ENCODE peak calls at places on chromosomes 3 and 15, in eight cellular contexts. E is caudate nucleus, M is adrenal gland, N is A549, H is HCT116, T is heart left ventricle, Z is endodermal cell, J is psoas muscle. G is an unnamed sample.
A peak's percentile ranks its signal among the peaks of the same experiment; 100 is the strongest.

GRCh38 chr3:170999737-171000242 is 26.7 kb downstream of the SLC2A2 start:
- DNase-seq in Z (no peak), J (no peak), E (no peak), H (peak; percentile 61), N (peak; percentile 45), M (peak; percentile 77), T (no peak), G (peak; percentile 70)

GRCh38 chr3:49121244-49121671 is 635 bp upstream of the USP19 start:
- DNase-seq in J (no peak), Z (no peak), H (no peak), E (no peak), M (no peak), N (no peak), T (no peak), G (no peak)

GRCh38 chr3:136021798-136022197 is 56.3 kb downstream of the PPP2R3A start:
- DNase-seq in M (no peak), T (no peak), J (no peak), E (no peak), H (no peak), N (no peak), Z (no peak), G (no peak)

GRCh38 chr3:25481402-25481801 is 53.3 kb downstream of the RARB start:
- DNase-seq in J (no peak), N (no peak), T (no peak), H (no peak), Z (no peak), E (no peak), M (no peak), G (no peak)

GRCh38 chr3:64163019-64163754 is 62.1 kb downstream of the PRICKLE2 start:
- DNase-seq in H (no peak), M (no peak), E (no peak), Z (no peak), T (no peak), N (no peak), J (no peak), G (no peak)

GRCh38 chr15:49137861-49138260 is 17.5 kb downstream of the COPS2 start:
- DNase-seq in Z (no peak), T (no peak), J (no peak), H (no peak), M (no peak), N (no peak), E (no peak), G (no peak)

GRCh38 chr3:143119974-143120715 is 574 bp downstream of the CHST2 start:
- DNase-seq in Z (peak; percentile 78), J (peak; percentile 49), N (peak; percentile 15), M (no peak), E (no peak), T (peak; percentile 30), H (no peak), G (no peak)

GRCh38 chr15:72222433-72222832 is 8.6 kb downstream of the PKM start:
- DNase-seq in Z (no peak), M (peak; percentile 95), N (peak; percentile 71), T (peak; percentile 72), J (peak; percentile 90), H (no peak), E (no peak), G (peak; percentile 81)

DNA sequence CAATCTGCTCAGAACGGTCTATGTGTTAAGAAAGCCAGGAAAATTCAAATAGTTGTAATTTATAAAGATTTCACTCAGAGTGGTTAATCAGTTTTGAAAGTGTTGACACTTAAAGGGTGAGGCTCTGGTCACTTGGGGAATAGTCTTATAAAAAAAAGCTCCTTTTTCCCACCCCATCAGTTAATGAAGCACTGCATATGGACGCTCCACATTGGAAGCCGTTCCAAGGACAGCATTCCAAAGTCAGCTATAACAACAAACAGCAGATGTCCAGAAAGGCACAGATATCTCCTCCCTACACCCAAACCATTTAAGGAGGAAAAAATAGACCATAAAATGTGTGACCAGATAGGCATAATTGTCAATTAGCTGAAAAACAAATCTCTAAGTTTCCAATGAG is 198.5 kb downstream of the ERC2 start:
- DNase-seq in N (no peak), T (peak; percentile 37), E (no peak), J (no peak), Z (no peak), H (no peak), M (no peak), G (no peak)
- H3K27ac ChIP-seq in N (no peak overlapping the region), T (no peak overlapping the region), E (no peak overlapping the region), J (no peak overlapping the region), Z (no peak overlapping the region), H (no peak overlapping the region), M (no peak overlapping the region), G (no peak overlapping the region)

DNA sequence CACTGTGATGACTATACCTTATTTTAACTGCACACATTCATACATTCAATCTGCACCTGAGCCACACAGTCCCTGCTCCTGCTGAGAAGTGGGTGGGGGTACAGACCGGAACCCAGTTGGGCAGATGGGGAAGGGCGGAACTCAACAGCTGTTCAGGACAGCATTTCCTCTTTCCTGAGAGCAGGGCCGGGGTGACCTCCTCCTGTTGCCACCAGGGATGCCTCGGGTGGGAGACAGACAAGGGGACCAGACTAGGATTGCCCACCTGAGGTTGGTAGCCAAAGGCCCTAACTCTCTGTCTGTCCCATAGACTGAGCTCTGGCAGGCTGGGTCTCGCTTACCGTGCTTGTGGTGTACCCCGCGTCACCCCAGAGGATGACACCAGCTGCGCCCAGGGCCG is 3.9 kb downstream of the HYAL2 start:
- DNase-seq in T (peak; percentile 56), J (no peak), M (no peak), N (no peak), E (no peak), H (no peak), Z (no peak), G (no peak)
- H3K27ac ChIP-seq in T (no peak overlapping the region), J (no peak overlapping the region), M (no peak overlapping the region), N (no peak overlapping the region), E (peak overlapping the region; percentile 4), H (peak overlapping the region; percentile 98), Z (no peak overlapping the region), G (peak overlapping the region; percentile 97)

GRCh38 chr3:197737319-197737649 is 580 bp upstream of the RUBCN start:
- DNase-seq in H (no peak), E (no peak), T (no peak), N (no peak), J (no peak), M (no peak), Z (no peak), G (no peak)
- H3K27ac ChIP-seq in H (peak overlapping the region; percentile 43), E (peak overlapping the region; percentile 75), T (peak overlapping the region; percentile 94), N (peak overlapping the region; percentile 74), J (peak overlapping the region; percentile 95), M (peak overlapping the region; percentile 53), Z (peak overlapping the region; percentile 50), G (peak overlapping the region; percentile 70)

DNA sequence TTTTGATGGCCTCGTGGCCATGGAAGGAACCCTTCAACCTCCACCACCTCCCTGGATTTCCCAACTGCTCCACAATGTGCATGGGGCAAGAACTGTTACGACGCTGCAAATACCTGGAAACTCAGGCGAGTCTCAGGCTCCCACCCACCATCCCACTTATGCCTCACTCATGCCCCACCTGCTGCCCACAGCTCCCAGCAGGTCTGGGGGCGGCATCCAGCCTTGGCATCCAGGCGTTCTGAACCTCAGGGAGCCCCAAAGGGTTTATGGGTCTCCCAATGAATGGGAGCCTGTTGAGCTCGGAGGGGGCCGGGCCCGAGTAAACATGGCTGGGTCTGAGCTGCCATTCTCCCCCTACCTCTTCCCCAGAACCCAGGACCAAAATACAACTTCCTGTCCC is 2.0 kb upstream of the PTH1R start:
- DNase-seq in N (no peak), T (no peak), J (peak; percentile 34), E (no peak), Z (no peak), H (no peak), M (no peak), G (no peak)
- H3K27ac ChIP-seq in N (no peak overlapping the region), T (no peak overlapping the region), J (no peak overlapping the region), E (no peak overlapping the region), Z (no peak overlapping the region), H (no peak overlapping the region), M (no peak overlapping the region), G (no peak overlapping the region)

GRCh38 chr3:110814170-110815007 is 257.2 kb upstream of the NECTIN3 start:
- DNase-seq in M (no peak), H (peak; percentile 93), J (no peak), N (peak; percentile 17), E (no peak), Z (no peak), T (no peak), G (peak; percentile 59)

GRCh38 chr3:110815008-110815583 is 256.5 kb upstream of the NECTIN3 start:
- DNase-seq in M (no peak), T (no peak), Z (no peak), E (no peak), H (peak; percentile 89), J (no peak), N (peak; percentile 7), G (no peak)

GRCh38 chr3:110811050-110811449 is 260.6 kb upstream of the NECTIN3 start:
- DNase-seq in E (no peak), Z (no peak), J (no peak), T (no peak), H (no peak), M (no peak), N (no peak), G (no peak)

GRCh38 chr3:110813541-110813940 is 258.1 kb upstream of the NECTIN3 start:
- DNase-seq in M (no peak), J (no peak), Z (no peak), N (no peak), E (no peak), H (peak; percentile 12), T (no peak), G (no peak)

GRCh38 chr3:110816008-110816407 is 255.6 kb upstream of the NECTIN3 start:
- DNase-seq in Z (no peak), H (peak; percentile 3), E (no peak), M (no peak), N (no peak), J (no peak), T (no peak), G (no peak)
- H3K27ac ChIP-seq in Z (no peak overlapping the region), H (peak overlapping the region; percentile 91), E (no peak overlapping the region), M (no peak overlapping the region), N (no peak overlapping the region), J (no peak overlapping the region), T (no peak overlapping the region), G (no peak overlapping the region)

GRCh38 chr3:127667119-127667681 is 5.6 kb upstream of the ABTB1 start:
- DNase-seq in Z (no peak), H (no peak), J (no peak), E (peak; percentile 66), T (no peak), M (peak; percentile 59), N (no peak), G (no peak)

GRCh38 chr3:127669541-127670228 is 3.1 kb upstream of the ABTB1 start:
- DNase-seq in M (peak; percentile 44), T (no peak), Z (no peak), N (no peak), J (no peak), H (no peak), E (no peak), G (no peak)

GRCh38 chr3:127665586-127665985 is 7.2 kb upstream of the ABTB1 start:
- DNase-seq in M (no peak), E (no peak), H (no peak), T (no peak), N (no peak), J (no peak), Z (no peak), G (no peak)

GRCh38 chr3:127668906-127669305 is 3.8 kb upstream of the ABTB1 start:
- DNase-seq in H (no peak), N (no peak), M (peak; percentile 35), E (no peak), Z (no peak), T (no peak), J (no peak), G (no peak)

GRCh38 chr3:127666684-127667083 is 6.1 kb upstream of the ABTB1 start:
- DNase-seq in N (no peak), E (no peak), J (no peak), M (no peak), T (no peak), H (no peak), Z (no peak), G (no peak)
- H3K27ac ChIP-seq in N (no peak overlapping the region), E (no peak overlapping the region), J (no peak overlapping the region), M (no peak overlapping the region), T (no peak overlapping the region), H (no peak overlapping the region), Z (no peak overlapping the region), G (no peak overlapping the region)

GRCh38 chr3:21785765-21786453 is 34.9 kb upstream of the ZNF385D start:
- DNase-seq in M (no peak), E (no peak), T (no peak), H (no peak), J (no peak), N (no peak), Z (no peak), G (no peak)
- H3K27ac ChIP-seq in M (no peak overlapping the region), E (no peak overlapping the region), T (no peak overlapping the region), H (no peak overlapping the region), J (no peak overlapping the region), N (no peak overlapping the region), Z (no peak overlapping the region), G (no peak overlapping the region)